ENCODE peak calls at places on chromosomes 4 and X, in five cellular contexts. A, E, G, U and P are unnamed samples. For H3K9me3, the result is how much of the 10 kb centered on the place peaks cover.

GRCh38 chr4:122909683-122910082 is 12.7 kb downstream of the NUDT6 start:
- DNase-seq in U (no peak), G (no peak), E (no peak), A (no peak), P (no peak)

GRCh38 chr4:139022835-139023234 is 7.3 kb downstream of the NOCT start:
- DNase-seq in E (no peak), A (no peak), U (no peak), G (no peak), P (no peak)

GRCh38 chr4:72314869-72315268 is 254.2 kb downstream of the ADAMTS3 start:
- DNase-seq in U (peak), A (no peak), E (peak), G (no peak), P (no peak)

GRCh38 chr4:106565727-106566126 is 197.1 kb upstream of the GIMD1 start:
- DNase-seq in A (no peak), E (peak), G (no peak), U (no peak), P (no peak)

GRCh38 chr4:5389756-5390155 is 318.6 kb downstream of the EVC2 start:
- DNase-seq in G (no peak), E (no peak), A (no peak), U (no peak), P (no peak)

GRCh38 chrX:96424007-96424406 is 260.6 kb upstream of the DIAPH2 start:
- DNase-seq in A (no peak), U (no peak), E (no peak), G (no peak), P (no peak)

GRCh38 chrX:39983715-39984114 is 114.0 kb downstream of the BCOR start:
- DNase-seq in A (no peak), G (peak), U (no peak), E (no peak), P (no peak)

GRCh38 chr4:5009796-5010195 is 9.5 kb downstream of the CYTL1 start:
- DNase-seq in G (no peak), U (no peak), A (no peak), E (no peak), P (no peak)

GRCh38 chrX:147838465-147839131 is 73.1 kb upstream of the FMR1 start:
- DNase-seq in A (no peak), G (no peak), E (no peak), U (peak), P (no peak)

GRCh38 chr4:38723114-38723513 is 59.1 kb downstream of the KLF3 start:
- DNase-seq in E (no peak), U (no peak), A (no peak), G (no peak), P (no peak)

GRCh38 chrX:69597399-69597798 is 18.5 kb upstream of the EDA start:
- DNase-seq in G (no peak), A (no peak), E (no peak), U (no peak), P (no peak)

GRCh38 chrX:153669174-153669890 is 4.3 kb downstream of the PNCK start:
- DNase-seq in A (peak), U (peak), G (no peak), E (no peak), P (peak)

GRCh38 chr4:5110901-5111300 is 59.6 kb downstream of the STK32B start:
- DNase-seq in A (no peak), G (no peak), E (no peak), U (no peak), P (no peak)

GRCh38 chrX:153469811-153470410 is 465 bp downstream of the HAUS7 start:
- DNase-seq in U (peak), A (no peak), E (peak), G (no peak), P (no peak)

GRCh38 chr4:185542626-185543336 is 7.5 kb upstream of the PDLIM3 start:
- DNase-seq in A (no peak), G (no peak), U (no peak), E (no peak), P (no peak)

DNA sequence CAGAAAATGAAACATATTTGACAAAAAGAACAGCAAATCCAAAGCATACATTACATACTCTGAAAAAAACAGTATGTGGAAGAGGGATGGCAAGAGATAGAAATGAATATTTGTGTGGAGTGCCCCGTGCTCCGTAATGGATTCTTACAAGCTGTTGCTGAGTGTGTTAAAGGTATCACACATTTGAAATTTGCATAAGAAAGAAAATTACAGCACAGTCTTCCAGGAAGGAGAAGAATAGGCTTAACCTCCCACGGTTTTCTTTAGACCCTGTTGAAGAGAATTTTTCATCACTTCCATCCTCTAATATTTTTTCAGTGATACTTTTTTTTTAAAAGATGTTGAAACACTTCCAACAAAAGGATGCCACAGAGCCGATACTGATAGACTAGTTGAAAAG is 1489.4 kb downstream of the RAPGEF2 start:
- DNase-seq in U (peak), A (no peak), G (no peak), E (no peak), P (no peak)
- H3K9me3 ChIP-seq in U (under half), A (under half), G (under half), E (under half), P (under half)

GRCh38 chr4:14257903-14258302 is 630.4 kb upstream of the BOD1L1 start:
- DNase-seq in E (no peak), A (no peak), G (no peak), U (no peak), P (no peak)
- H3K9me3 ChIP-seq in E (under half), A (under half), G (under half), U (under half), P (under half)

DNA sequence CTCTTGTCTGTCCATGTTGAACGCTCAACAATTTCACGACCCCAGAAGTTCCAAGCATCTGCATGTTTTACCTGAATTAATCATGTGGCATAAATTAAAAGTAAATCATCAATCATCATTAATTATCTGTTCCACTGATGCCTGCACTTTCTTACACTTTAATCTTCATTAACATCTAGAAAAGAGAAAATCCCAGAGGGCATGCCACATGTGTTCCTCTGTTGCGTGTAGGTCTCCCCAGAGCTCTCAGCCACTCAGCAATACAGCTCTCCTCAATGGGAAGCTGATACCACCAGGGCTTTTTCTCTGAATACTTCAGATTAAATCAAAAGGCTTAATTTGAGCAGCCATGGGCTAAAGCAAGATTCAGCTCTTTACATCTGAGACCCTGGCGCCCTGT is 722.4 kb upstream of the TENM3 start:
- DNase-seq in U (no peak), E (no peak), A (no peak), G (no peak), P (no peak)
- H3K9me3 ChIP-seq in U (under half), E (under half), A (under half), G (under half), P (under half)

DNA sequence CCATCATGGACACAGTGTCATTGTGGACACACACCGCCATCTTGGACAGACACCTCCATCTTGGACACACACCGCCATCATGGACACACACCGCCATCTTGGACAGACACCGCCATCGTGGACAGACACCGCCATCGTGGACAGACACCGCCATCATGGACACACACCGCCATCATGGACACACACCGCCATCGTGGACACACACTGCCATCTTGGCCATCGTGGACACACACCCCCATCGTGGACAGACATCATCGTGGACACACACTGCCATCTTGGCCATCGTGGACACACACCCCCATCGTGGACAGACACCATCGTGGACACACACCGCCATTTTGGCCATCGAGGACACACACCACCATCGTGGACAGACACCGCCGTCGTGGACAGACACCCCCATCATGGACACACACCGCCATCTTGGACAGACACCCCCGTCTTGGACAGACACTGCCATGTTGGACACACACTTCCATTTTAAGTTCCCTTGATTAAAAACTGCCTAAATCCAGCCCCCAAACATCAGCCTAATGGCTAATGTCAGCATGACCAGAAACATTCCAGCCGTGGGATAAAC is 9.1 kb downstream of the ASMTL start:
- DNase-seq in E (no peak), A (peak), G (no peak), U (no peak), P (peak)
- H3K9me3 ChIP-seq in E (under half), A (under half), G (under half), U (under half), P (under half)

GRCh38 chrX:145549476-145549875 is 268.2 kb upstream of the SLITRK2 start:
- DNase-seq in A (no peak), E (no peak), U (no peak), G (no peak), P (no peak)

GRCh38 chrX:145552643-145553042 is 265.0 kb upstream of the SLITRK2 start:
- DNase-seq in A (no peak), E (no peak), U (no peak), G (no peak), P (no peak)
- H3K9me3 ChIP-seq in A (under half), E (under half), U (under half), G (under half), P (under half)

GRCh38 chr4:30434656-30435055 is 285.5 kb upstream of the PCDH7 start:
- DNase-seq in U (no peak), A (no peak), G (no peak), E (no peak), P (no peak)

GRCh38 chr4:30429813-30430466 is 290.2 kb upstream of the PCDH7 start:
- DNase-seq in U (peak), E (peak), A (no peak), G (no peak), P (no peak)
- H3K9me3 ChIP-seq in U (under half), E (under half), A (under half), G (under half), P (under half)